ENCODE peak calls at places on chromosomes 5 and 9, in seven cellular contexts. J is GM10248, F is GM20000, S is adrenal gland, T is fibroblast of lung, K is thyroid gland, O is Caco-2. Z is an unnamed sample.

GRCh38 chr9:72665421-72665820 is 144.0 kb downstream of the TMC1 start:
- DNase-seq in J (no peak), F (no peak), S (no peak), T (peak), K (no peak), O (no peak), Z (no peak)

GRCh38 chr5:178431777-178432155 is 158.4 kb downstream of the COL23A1 start:
- DNase-seq in J (no peak), F (no peak), S (no peak), T (peak), K (no peak), O (no peak), Z (no peak)

GRCh38 chr5:76477061-76477460 is 74.0 kb downstream of the IQGAP2 start:
- DNase-seq in J (no peak), F (no peak), S (no peak), T (no peak), K (no peak), O (no peak), Z (no peak)

GRCh38 chr9:136345281-136346156 is 18.0 kb downstream of the DNLZ start:
- DNase-seq in J (no peak), F (no peak), S (peak), T (peak), K (peak), O (peak), Z (no peak)

GRCh38 chr5:73387630-73388370 is 60.8 kb downstream of the FOXD1 start:
- DNase-seq in J (peak), F (peak), S (no peak), T (peak), K (no peak), O (no peak), Z (no peak)

GRCh38 chr5:126947146-126948010 is 83.0 kb downstream of the MARCHF3 start:
- DNase-seq in J (peak), F (peak), S (no peak), T (no peak), K (no peak), O (no peak), Z (peak)

GRCh38 chr5:51622161-51622790 is 239.0 kb downstream of the ISL1 start:
- DNase-seq in J (no peak), F (no peak), S (no peak), T (no peak), K (no peak), O (no peak), Z (no peak)

GRCh38 chr5:110726249-110727024 is at the start of gene TMEM232:
- DNase-seq in J (peak), F (peak), S (peak), T (peak), K (peak), O (peak), Z (no peak)

GRCh38 chr9:77022783-77023440 is 3.5 kb downstream of the FOXB2 start:
- DNase-seq in J (peak), F (no peak), S (no peak), T (no peak), K (no peak), O (no peak), Z (no peak)

DNA sequence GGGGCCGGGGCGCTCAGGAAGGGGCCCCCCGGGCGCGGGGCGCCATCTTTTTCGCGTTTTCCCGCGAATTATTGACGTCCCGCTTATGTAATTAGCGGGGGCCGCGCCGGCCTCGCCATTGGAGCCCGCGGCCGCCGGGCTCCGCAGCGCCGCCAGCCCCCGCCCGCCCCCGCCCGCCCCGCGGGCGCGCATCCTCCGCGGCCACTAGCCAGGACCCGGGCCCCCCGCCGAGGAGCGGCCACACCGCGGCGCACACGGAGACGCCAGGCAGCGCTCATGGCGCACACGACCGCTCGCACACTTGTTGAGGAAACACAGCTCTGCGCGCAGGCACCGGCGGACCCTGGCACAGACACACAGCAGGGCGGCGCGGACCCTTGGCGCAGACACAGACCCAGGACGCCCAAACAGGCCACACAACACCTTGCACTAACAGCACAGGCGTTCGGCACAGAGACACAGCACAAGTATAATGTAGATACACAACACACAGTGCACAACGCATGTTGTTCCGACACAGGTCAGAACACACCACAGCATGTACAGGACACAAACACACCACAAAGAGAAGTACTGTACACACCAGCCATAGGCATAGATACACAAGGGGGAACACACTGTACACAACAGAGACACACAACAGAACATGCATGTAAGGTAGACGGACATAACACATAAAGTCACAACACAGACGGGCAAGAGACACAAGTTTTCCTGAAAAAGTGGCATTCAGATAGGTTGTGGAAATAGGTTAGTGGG is 467 bp upstream of the PHF19 start:
- DNase-seq in J (peak), F (peak), S (peak), T (peak), K (peak), O (peak), Z (peak)
- TF ChIP-seq CTCF in J (peak), F (peak), S (no peak), T (peak), K (no peak), O (no peak), Z (peak)

GRCh38 chr5:23157169-23157568 is 304.0 kb upstream of the CDH12 start:
- DNase-seq in J (no peak), F (no peak), S (no peak), T (no peak), K (no peak), O (no peak), Z (no peak)
- TF ChIP-seq CTCF in J (no peak), F (no peak), S (no peak), T (no peak), K (no peak), O (no peak), Z (no peak)

DNA sequence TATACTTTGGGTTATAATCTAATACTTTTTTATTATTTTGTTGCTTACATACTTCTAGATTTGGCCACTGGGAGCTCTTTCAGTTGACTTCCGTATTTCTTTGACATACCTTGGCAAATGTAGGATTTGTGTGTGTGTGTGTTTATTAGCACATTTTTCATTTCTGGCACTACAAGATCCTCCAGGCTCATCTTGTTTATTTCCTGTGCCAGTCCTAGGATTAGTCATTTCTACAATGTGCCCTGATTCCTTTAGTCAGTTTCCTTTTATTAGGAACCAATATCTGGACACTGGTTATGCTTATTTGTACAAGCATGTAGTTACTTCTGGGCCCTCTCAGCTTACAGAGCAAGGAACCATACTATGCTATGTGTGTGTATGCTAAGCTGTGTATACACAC is 135.1 kb upstream of the CDKN2B start:
- DNase-seq in J (no peak), F (no peak), S (no peak), T (no peak), K (no peak), O (no peak), Z (no peak)
- TF ChIP-seq CTCF in J (no peak), F (no peak), S (no peak), T (no peak), K (no peak), O (no peak), Z (no peak)

GRCh38 chr5:168705321-168705720 is 126.2 kb upstream of the PANK3 start:
- DNase-seq in J (no peak), F (no peak), S (no peak), T (no peak), K (no peak), O (no peak), Z (no peak)
- TF ChIP-seq CTCF in J (no peak), F (no peak), S (no peak), T (no peak), K (no peak), O (no peak), Z (no peak)

GRCh38 chr9:33942471-33943083 is 106.1 kb downstream of the UBAP2 start:
- DNase-seq in J (no peak), F (no peak), S (no peak), T (peak), K (no peak), O (no peak), Z (no peak)
- TF ChIP-seq CTCF in J (no peak), F (no peak), S (no peak), T (peak), K (no peak), O (no peak), Z (no peak)

GRCh38 chr5:80761176-80761575 is 106.4 kb upstream of the DHFR start:
- DNase-seq in J (no peak), F (no peak), S (no peak), T (no peak), K (no peak), O (peak), Z (no peak)

GRCh38 chr5:80762573-80762972 is 107.8 kb upstream of the DHFR start:
- DNase-seq in J (no peak), F (no peak), S (no peak), T (no peak), K (no peak), O (no peak), Z (no peak)

GRCh38 chr5:80760680-80761079 is 105.9 kb upstream of the DHFR start:
- DNase-seq in J (no peak), F (no peak), S (no peak), T (no peak), K (no peak), O (no peak), Z (no peak)

GRCh38 chr5:80763211-80763610 is 108.4 kb upstream of the DHFR start:
- DNase-seq in J (no peak), F (no peak), S (no peak), T (peak), K (no peak), O (no peak), Z (no peak)

GRCh38 chr5:80761966-80762365 is 107.2 kb upstream of the DHFR start:
- DNase-seq in J (no peak), F (no peak), S (no peak), T (peak), K (no peak), O (no peak), Z (no peak)
- TF ChIP-seq CTCF in J (no peak), F (no peak), S (no peak), T (no peak), K (no peak), O (no peak), Z (no peak)

DNA sequence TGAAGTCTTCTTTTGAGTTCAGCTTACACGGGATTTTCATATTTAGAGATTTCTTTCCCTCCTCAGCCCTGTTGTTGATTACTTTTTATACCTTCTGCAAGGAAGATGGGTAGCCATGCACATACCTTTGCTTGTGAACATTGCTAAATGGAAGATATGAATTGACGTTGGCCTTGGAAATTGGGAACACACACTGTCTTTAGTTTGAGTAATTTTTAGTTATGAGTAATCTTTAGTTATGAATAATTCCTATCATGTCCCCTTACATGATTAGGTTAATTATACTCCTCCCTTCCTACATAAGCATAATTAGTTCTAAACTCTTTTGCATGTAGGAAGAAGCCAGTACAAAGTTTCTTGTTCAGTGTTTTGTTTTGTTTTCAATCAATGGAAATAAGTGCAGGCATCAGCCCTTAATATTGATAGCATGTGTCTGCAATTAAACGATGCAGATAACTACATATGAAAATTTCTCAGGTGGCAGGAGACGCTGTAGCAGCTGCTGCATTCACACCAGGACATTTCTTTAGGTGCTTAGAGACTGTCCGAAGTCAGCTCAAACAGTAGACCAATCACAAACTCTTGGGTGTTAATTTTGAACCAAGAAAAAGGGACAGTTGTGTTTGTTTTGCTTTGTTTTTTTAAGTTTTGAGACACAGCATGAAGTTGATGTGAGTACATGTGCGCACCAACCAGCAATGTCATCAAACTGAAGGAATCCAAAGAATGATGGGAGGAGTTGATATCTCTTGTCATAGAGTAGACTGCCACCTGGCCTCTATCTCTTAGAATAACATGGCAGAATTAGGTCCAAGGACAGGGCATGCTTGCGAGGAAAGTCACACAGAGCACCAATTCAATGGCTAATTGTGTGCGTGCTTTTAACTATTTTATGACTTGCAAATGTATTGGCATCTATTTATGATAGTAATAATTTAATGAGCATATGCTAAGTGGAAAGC is 51.4 kb downstream of the SMARCA2 start:
- DNase-seq in J (no peak), F (no peak), S (peak), T (peak), K (peak), O (no peak), Z (no peak)
- TF ChIP-seq CTCF in J (no peak), F (no peak), S (peak), T (no peak), K (peak), O (peak), Z (peak)

GRCh38 chr9:101674165-101674564 is 64.3 kb downstream of the GRIN3A start:
- DNase-seq in J (no peak), F (no peak), S (no peak), T (no peak), K (no peak), O (no peak), Z (no peak)
- TF ChIP-seq CTCF in J (no peak), F (no peak), S (no peak), T (no peak), K (no peak), O (no peak), Z (no peak)

DNA sequence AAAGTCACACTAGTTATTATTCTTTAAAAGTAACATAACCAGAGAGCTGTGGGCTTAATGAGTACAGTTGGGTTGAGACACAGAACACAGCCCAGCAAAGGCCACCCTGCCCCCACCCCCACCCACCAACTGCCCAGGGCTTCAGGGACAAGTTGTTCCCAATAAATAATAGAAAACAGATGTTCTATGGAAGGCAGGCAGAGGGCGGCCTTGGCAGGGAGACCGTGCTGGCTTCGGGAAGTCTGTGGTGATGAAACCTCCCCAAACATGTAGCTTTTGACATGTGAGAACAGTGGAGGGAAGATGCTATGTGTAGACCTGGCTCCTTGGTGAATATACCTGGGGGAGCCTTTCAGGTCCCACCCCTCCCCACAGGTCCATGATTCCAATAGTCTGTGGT is 10.0 kb downstream of the TRAF1 start:
- DNase-seq in J (no peak), F (no peak), S (peak), T (no peak), K (peak), O (no peak), Z (no peak)
- TF ChIP-seq CTCF in J (no peak), F (no peak), S (peak), T (peak), K (no peak), O (no peak), Z (no peak)

Z was measured in GM13977.